ENCODE peak calls at places on chromosomes 2 and 18, in seven cellular contexts. Q is body of pancreas, S is ovary, R is lower leg skin, Y is fibroblast of lung, U is SK-N-SH, A is psoas muscle. D is an unnamed sample.

GRCh38 chr2:113838277-113838676 is 51.6 kb upstream of the ACTR3 start:
- DNase-seq in Q (no peak), S (no peak), R (no peak), Y (no peak), U (no peak), A (no peak), D (no peak)

GRCh38 chr2:50529600-50530218 is 502.2 kb downstream of the NRXN1 start:
- DNase-seq in Q (no peak), S (no peak), R (no peak), Y (peak), U (peak), A (no peak), D (peak)

GRCh38 chr2:88016948-88017779 is 817 bp upstream of the RNU2-63P start:
- DNase-seq in Q (peak), S (no peak), R (peak), Y (no peak), U (peak), A (peak), D (peak)

GRCh38 chr2:48230834-48231233 is 299.1 kb upstream of the STON1 start:
- DNase-seq in Q (no peak), S (no peak), R (no peak), Y (no peak), U (no peak), A (no peak), D (no peak)

GRCh38 chr18:57792741-57793629 is 10.1 kb downstream of the ATP8B1 start:
- DNase-seq in Q (no peak), S (no peak), R (no peak), Y (peak), U (no peak), A (no peak), D (no peak)

GRCh38 chr2:224263571-224264043 is 138.3 kb downstream of the FAM124B start:
- DNase-seq in Q (no peak), S (no peak), R (no peak), Y (peak), U (no peak), A (no peak), D (no peak)

GRCh38 chr2:238420878-238421694 is 5.6 kb upstream of the ASB1 start:
- DNase-seq in Q (no peak), S (peak), R (no peak), Y (peak), U (no peak), A (no peak), D (no peak)

GRCh38 chr2:44033947-44034346 is 38.2 kb upstream of the LRPPRC start:
- DNase-seq in Q (no peak), S (no peak), R (no peak), Y (no peak), U (no peak), A (no peak), D (no peak)

GRCh38 chr2:196230051-196230450 is 58.7 kb upstream of the STK17B start:
- DNase-seq in Q (no peak), S (no peak), R (peak), Y (no peak), U (no peak), A (no peak), D (no peak)

GRCh38 chr2:186889291-186889886 is 40.4 kb upstream of the ZSWIM2 start:
- DNase-seq in Q (no peak), S (no peak), R (no peak), Y (peak), U (no peak), A (no peak), D (no peak)

GRCh38 chr2:25499157-25499556 is 157.4 kb upstream of the DNMT3A start:
- DNase-seq in Q (no peak), S (no peak), R (no peak), Y (no peak), U (no peak), A (no peak), D (no peak)

GRCh38 chr18:10054366-10054765 is 140.6 kb downstream of the VAPA start:
- DNase-seq in Q (no peak), S (peak), R (no peak), Y (no peak), U (no peak), A (no peak), D (no peak)

GRCh38 chr18:58222439-58223125 is 178.6 kb downstream of the NEDD4L start:
- DNase-seq in Q (no peak), S (no peak), R (no peak), Y (no peak), U (no peak), A (no peak), D (no peak)

GRCh38 chr18:27666070-27666469 is 481.0 kb upstream of the CHST9 start:
- DNase-seq in Q (no peak), S (no peak), R (no peak), Y (no peak), U (no peak), A (no peak), D (no peak)

GRCh38 chr2:109375656-109376055 is 238.1 kb downstream of the SEPTIN10 start:
- DNase-seq in Q (no peak), S (peak), R (peak), Y (no peak), U (no peak), A (no peak), D (no peak)

GRCh38 chr2:46058140-46058539 is 239.1 kb upstream of the EPAS1 start:
- DNase-seq in Q (no peak), S (no peak), R (no peak), Y (no peak), U (no peak), A (no peak), D (no peak)

GRCh38 chr18:36993068-36993467 is 164.1 kb downstream of the KIAA1328 start:
- DNase-seq in Q (no peak), S (no peak), R (no peak), Y (peak), U (no peak), A (no peak), D (no peak)

GRCh38 chr2:196289000-196289399 is 117.6 kb upstream of the STK17B start:
- DNase-seq in Q (no peak), S (no peak), R (no peak), Y (no peak), U (no peak), A (no peak), D (peak)

GRCh38 chr2:20506281-20506685 is 59.4 kb downstream of the RHOB start:
- DNase-seq in Q (no peak), S (peak), R (no peak), Y (peak), U (no peak), A (no peak), D (no peak)

GRCh38 chr2:222518570-222519381 is 94.4 kb downstream of the SGPP2 start:
- DNase-seq in Q (no peak), S (no peak), R (no peak), Y (peak), U (no peak), A (no peak), D (no peak)

GRCh38 chr2:2721296-2721835 is 390.3 kb upstream of the MYT1L start:
- DNase-seq in Q (no peak), S (no peak), R (no peak), Y (no peak), U (no peak), A (no peak), D (no peak)

GRCh38 chr18:11950824-11951223 is 30.5 kb upstream of the IMPA2 start:
- DNase-seq in Q (peak), S (no peak), R (no peak), Y (no peak), U (no peak), A (no peak), D (no peak)

GRCh38 chr2:168116448-168116847 is 130.9 kb downstream of the STK39 start:
- DNase-seq in Q (no peak), S (no peak), R (no peak), Y (peak), U (no peak), A (no peak), D (no peak)

GRCh38 chr2:155633887-155634570 is 698.5 kb downstream of the NR4A2 start:
- DNase-seq in Q (no peak), S (no peak), R (no peak), Y (no peak), U (no peak), A (no peak), D (no peak)

GRCh38 chr2:62895632-62896009 is 155.0 kb upstream of the OTX1 start:
- DNase-seq in Q (no peak), S (no peak), R (no peak), Y (peak), U (no peak), A (no peak), D (no peak)

GRCh38 chr18:54127759-54128378 is 96.6 kb downstream of the MBD2 start:
- DNase-seq in Q (no peak), S (no peak), R (no peak), Y (peak), U (peak), A (no peak), D (peak)

GRCh38 chr18:59699061-59699460 is 1.8 kb upstream of the CCBE1 start:
- DNase-seq in Q (no peak), S (no peak), R (no peak), Y (peak), U (no peak), A (no peak), D (no peak)

GRCh38 chr18:59697236-59697932 is at the start of gene CCBE1:
- DNase-seq in Q (peak), S (peak), R (peak), Y (peak), U (peak), A (peak), D (peak)

GRCh38 chr18:59700535-59700967 is 3.3 kb upstream of the CCBE1 start:
- DNase-seq in Q (no peak), S (no peak), R (no peak), Y (peak), U (peak), A (no peak), D (no peak)

GRCh38 chr18:59701272-59701671 is 4.0 kb upstream of the CCBE1 start:
- DNase-seq in Q (no peak), S (no peak), R (no peak), Y (no peak), U (no peak), A (no peak), D (no peak)

DNA sequence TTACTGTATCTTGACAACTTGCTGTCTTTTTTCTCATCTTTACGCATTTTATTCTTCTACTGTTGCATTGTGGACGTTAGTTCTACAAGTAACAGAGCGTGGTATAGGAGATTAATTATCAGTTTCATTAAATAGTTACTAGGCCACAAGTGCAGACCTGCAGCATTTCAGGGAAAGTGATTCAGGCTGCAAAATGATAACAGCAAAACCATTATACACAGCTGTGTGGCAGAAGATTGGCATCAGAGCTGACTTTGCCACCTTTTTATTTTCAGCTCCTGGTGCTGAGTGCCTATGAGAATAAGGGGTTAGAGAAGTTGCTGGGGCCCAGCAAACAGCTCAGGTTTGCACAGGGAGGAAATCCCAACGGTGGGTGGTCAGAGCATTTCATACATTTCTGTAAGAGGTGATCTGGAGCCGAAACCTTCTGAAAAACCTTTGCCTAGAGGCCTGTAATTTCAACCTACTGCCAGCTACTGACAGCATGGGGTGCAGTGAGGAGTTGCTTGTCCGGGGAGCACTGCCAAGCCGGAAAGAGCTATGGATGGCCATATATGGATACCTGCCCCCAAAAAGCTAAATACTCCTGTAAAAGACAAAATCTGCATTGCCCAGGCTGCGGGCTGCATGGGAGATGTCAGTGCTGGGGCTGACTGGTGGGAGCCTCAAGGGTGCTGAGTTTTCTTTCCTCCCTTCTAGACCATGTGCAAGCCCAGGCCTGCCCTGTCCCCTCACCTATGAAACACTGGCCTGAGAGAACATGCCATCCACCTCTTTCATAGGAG is 2.7 kb upstream of the CCBE1 start:
- DNase-seq in Q (no peak), S (no peak), R (no peak), Y (peak), U (peak), A (no peak), D (no peak)
- TF ChIP-seq CTCF in Q (no peak), S (no peak), R (no peak), Y (no peak), U (no peak), A (no peak), D (no peak)

GRCh38 chr18:56393870-56394269 is 244.5 kb downstream of the TXNL1 start:
- DNase-seq in Q (no peak), S (no peak), R (no peak), Y (no peak), U (no peak), A (no peak), D (no peak)

GRCh38 chr18:56391933-56392590 is 246.3 kb downstream of the TXNL1 start:
- DNase-seq in Q (no peak), S (no peak), R (no peak), Y (no peak), U (no peak), A (no peak), D (no peak)

GRCh38 chr18:56386856-56387255 is 251.5 kb downstream of the TXNL1 start:
- DNase-seq in Q (no peak), S (no peak), R (no peak), Y (no peak), U (no peak), A (no peak), D (no peak)

GRCh38 chr18:56388571-56388970 is 249.8 kb downstream of the TXNL1 start:
- DNase-seq in Q (no peak), S (no peak), R (no peak), Y (no peak), U (no peak), A (no peak), D (no peak)

GRCh38 chr18:56389190-56389589 is 249.2 kb downstream of the TXNL1 start:
- DNase-seq in Q (no peak), S (no peak), R (no peak), Y (peak), U (no peak), A (no peak), D (no peak)
- TF ChIP-seq CTCF in Q (no peak), S (no peak), R (no peak), Y (no peak), U (no peak), A (no peak), D (no peak)

DNA sequence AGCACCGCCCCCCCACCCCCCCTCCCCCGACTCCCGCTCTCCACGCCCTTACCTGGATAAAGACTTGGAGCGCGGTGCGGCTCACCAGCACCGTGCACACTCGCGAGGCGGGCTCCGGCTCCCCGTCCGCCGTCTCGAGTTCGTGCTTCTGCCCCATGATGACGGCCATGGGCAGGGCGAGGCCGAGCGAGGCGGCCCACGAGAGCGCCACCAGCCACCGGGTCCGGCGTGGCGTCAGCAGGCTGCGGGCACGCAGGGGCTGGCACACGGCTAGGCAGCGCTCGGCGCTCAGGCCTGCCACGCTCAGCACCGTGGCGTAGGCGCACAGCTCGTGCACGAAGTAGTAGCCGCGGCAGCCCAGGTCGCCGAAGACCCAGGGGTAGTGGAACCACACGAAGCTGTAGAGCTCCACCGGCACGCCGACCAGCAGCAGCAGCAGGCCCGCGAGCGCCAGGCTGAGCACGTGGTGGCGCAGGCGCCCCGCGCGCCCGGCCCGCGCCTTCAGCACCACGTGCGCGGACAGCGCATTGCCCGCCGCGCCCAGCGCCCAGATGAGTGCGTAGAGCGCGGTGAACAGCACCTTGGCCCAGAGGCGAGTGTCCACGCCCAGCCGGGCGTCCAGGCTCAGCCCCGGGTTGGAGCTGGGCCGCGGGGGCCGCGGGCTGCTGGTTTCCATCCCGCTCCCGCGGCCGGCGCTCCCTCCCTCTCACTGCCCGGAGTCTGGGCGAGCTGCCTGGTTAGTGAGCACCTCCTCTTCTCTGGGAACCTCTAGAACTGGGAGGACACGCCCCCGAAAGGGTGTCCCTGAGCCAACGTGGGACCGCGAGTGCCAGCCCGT is at the start of gene NTSR2:
- DNase-seq in Q (peak), S (peak), R (peak), Y (peak), U (no peak), A (peak), D (no peak)
- TF ChIP-seq CTCF in Q (peak), S (no peak), R (no peak), Y (no peak), U (no peak), A (no peak), D (no peak)

GRCh38 chr2:86082768-86083167 is 22.9 kb downstream of the POLR1A start:
- DNase-seq in Q (no peak), S (no peak), R (no peak), Y (no peak), U (no peak), A (no peak), D (no peak)

DNA sequence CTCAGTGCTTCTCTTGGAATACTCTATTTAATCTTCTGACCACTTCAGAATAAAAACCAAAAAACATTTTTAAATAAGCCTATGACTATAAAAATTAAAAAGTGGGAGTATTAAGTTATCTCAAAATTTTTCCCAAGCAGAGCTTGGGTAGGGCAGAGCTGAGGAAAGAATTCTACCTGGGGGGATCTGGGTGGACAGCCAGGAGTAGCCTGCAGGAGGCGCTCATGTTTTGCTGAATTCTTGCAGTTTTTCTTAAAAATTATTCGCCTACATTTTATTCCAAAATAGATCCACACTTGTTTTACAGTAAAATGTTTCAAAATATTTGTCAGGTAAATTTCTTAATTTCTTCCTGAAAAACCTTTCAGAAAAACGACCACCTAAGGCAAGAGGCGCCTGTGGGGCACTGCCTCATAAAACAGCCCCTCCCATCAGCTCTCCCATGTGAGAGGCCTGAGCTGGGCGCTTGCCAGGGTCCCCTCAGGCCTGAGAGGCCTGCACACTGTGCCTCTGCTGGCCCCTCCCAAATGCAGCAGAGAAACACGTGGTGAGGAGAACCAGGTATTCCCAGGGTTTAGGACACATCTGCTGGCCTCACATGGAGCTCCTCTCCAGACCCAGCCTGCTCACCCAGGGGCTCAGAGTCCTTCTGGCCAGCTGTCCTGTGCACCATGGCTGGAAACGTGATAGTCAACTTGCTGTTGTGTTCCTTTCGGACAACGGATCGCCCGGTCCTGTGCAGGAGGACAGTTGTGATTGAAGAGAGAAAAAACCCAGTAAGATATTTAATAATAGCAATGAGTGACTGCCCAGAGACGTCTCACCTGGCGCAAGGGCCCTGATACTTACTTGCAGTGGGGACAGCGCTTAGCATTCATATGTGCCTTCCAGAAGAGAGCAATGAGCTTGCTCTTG is 17.5 kb downstream of the POLR1A start:
- DNase-seq in Q (no peak), S (no peak), R (no peak), Y (no peak), U (peak), A (no peak), D (no peak)
- TF ChIP-seq CTCF in Q (no peak), S (no peak), R (no peak), Y (peak), U (peak), A (peak), D (peak)

DNA sequence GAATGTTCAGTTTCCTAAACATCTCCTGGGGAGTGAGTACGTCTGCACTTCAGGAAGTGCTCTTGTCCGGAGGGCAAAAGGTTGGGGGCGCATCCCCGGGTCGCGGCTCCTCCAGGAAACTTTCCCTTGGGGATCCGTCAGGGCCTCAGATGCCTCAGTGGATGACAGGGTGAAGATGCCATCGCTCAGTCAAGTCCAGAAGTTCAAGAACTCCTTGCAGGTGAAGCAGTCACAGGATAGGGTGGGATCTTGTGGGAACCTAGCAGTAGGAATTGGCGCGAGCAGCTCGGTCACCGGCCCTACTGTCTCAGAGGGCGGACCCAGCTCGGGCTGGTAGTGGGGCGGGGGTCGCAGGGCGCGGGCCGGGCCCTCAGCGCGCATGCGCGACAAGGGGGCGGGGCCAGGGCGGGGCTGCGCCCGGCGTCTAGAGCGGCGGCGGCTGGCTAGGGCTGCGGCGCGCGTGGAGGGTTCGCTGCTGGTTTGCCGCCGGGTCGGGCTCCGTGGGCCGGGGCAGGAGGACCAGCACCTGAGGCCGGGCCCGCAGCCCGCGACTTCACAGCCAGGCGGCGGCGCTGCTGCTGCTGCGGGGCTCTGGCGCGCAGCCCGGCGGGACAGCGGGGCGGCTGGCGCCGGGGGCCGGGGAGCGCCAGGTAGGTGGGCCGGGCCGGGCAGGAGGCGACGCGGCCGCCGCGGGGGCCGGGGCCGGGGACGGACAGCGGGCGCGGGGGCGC is at the start of gene INPP4A:
- DNase-seq in Q (peak), S (peak), R (peak), Y (peak), U (peak), A (peak), D (peak)
- TF ChIP-seq CTCF in Q (peak), S (no peak), R (no peak), Y (no peak), U (no peak), A (peak), D (peak)

D was measured in GM13976.